ENCODE peak calls at places on chromosomes 16 and 17, in eight cellular contexts. R is NAMALWA; M is CD4-positive, CD25-positive, alpha-beta regulatory T cell; A is GM04503; W is AG08395; G is iPS-NIHi11; U is NCI-H1436; Z is left kidney. F is an unnamed sample.

GRCh38 chr16:86844691-86845090 is 266.3 kb downstream of the FOXL1 start:
- DNase-seq in W (no peak), R (no peak), G (no peak), A (no peak), U (no peak), Z (peak; percentile 75), M (no peak), F (no peak)

GRCh38 chr16:69078073-69078472 is 27.4 kb upstream of the HAS3 start:
- DNase-seq in U (no peak), M (no peak), R (no peak), G (peak; percentile 61), A (no peak), Z (no peak), W (no peak), F (no peak)

GRCh38 chr16:12067714-12068401 is 91.3 kb downstream of the SNX29 start:
- DNase-seq in A (peak; percentile 31), G (peak; percentile 84), U (peak; percentile 70), M (peak; percentile 66), Z (peak; percentile 89), R (peak; percentile 81), W (peak; percentile 86), F (peak; percentile 56)

GRCh38 chr16:49455991-49456745 is 82.6 kb downstream of the C16orf78 start:
- DNase-seq in G (no peak), R (no peak), Z (no peak), A (no peak), W (no peak), U (no peak), M (no peak), F (no peak)

GRCh38 chr17:81438024-81438664 is 42.9 kb downstream of the BAHCC1 start:
- DNase-seq in G (no peak), M (no peak), U (no peak), R (no peak), A (no peak), W (no peak), Z (no peak), F (no peak)

GRCh38 chr17:44584498-44584897 is 27.2 kb downstream of the FZD2 start:
- DNase-seq in Z (no peak), U (no peak), R (no peak), G (no peak), W (no peak), M (no peak), A (no peak), F (no peak)

GRCh38 chr16:57563487-57563750 is 21.0 kb downstream of the ADGRG5 start:
- DNase-seq in R (no peak), M (no peak), W (no peak), A (no peak), U (no peak), G (no peak), Z (no peak), F (no peak)

GRCh38 chr16:89171216-89172170 is at the start of gene CDH15:
- DNase-seq in W (peak; percentile 96), Z (peak; percentile 98), R (peak; percentile 97), M (peak; percentile 91), A (no peak), G (peak; percentile 97), U (peak; percentile 91), F (peak; percentile 84)

GRCh38 chr16:26963109-26963508 is 103.6 kb upstream of the C16orf82 start:
- DNase-seq in W (peak; percentile 29), G (peak; percentile 82), M (no peak), R (peak; percentile 37), U (no peak), A (no peak), Z (no peak), F (no peak)

GRCh38 chr17:40727447-40728231 is 24.1 kb upstream of the KRT24 start:
- DNase-seq in Z (peak; percentile 16), R (peak; percentile 50), G (no peak), W (peak; percentile 8), U (no peak), M (no peak), A (peak; percentile 2), F (peak; percentile 49)

GRCh38 chr16:14650629-14651028 is 17.9 kb downstream of the BFAR start:
- DNase-seq in A (no peak), W (no peak), M (no peak), U (no peak), R (no peak), G (no peak), Z (no peak), F (no peak)

GRCh38 chr17:57284984-57285646 is 28.8 kb downstream of the MSI2 start:
- DNase-seq in Z (peak; percentile 45), R (peak; percentile 79), G (peak; percentile 48), W (no peak), A (no peak), M (no peak), U (no peak), F (no peak)

GRCh38 chr17:43349142-43349541 is 49.7 kb upstream of the ARL4D start:
- DNase-seq in U (no peak), G (no peak), A (no peak), M (no peak), Z (no peak), R (no peak), W (no peak), F (no peak)

GRCh38 chr16:88507231-88507743 is 54.2 kb downstream of the ZFPM1 start:
- DNase-seq in U (no peak), Z (no peak), R (no peak), A (no peak), G (no peak), M (no peak), W (no peak), F (peak; percentile 30)

GRCh38 chr17:1124896-1125774 is 54.6 kb downstream of the ABR start:
- DNase-seq in Z (peak; percentile 46), W (no peak), R (no peak), U (no peak), G (no peak), A (no peak), M (no peak), F (no peak)

GRCh38 chr17:36468903-36469635 is 17.4 kb upstream of the ZNHIT3 start:
- DNase-seq in A (no peak), G (no peak), U (no peak), Z (peak; percentile 33), R (no peak), W (no peak), M (no peak), F (no peak)

GRCh38 chr17:6927290-6927844 is 68.5 kb upstream of the ALOX12 start:
- DNase-seq in G (no peak), Z (no peak), M (no peak), R (no peak), W (peak; percentile 43), U (no peak), A (peak; percentile 56), F (no peak)

GRCh38 chr17:8963665-8964258 is 1.7 kb downstream of the PIK3R5 start:
- DNase-seq in Z (peak; percentile 14), M (no peak), G (no peak), A (no peak), R (no peak), U (no peak), W (no peak), F (no peak)

GRCh38 chr17:14575349-14575966 is 274.6 kb downstream of the HS3ST3B1 start:
- DNase-seq in G (no peak), W (no peak), U (no peak), M (no peak), R (no peak), Z (peak; percentile 49), A (no peak), F (no peak)

GRCh38 chr16:64088838-64089237 is 1033.0 kb downstream of the CDH11 start:
- DNase-seq in G (no peak), W (no peak), M (no peak), Z (no peak), U (no peak), A (no peak), R (no peak), F (no peak)

GRCh38 chr16:35404273-35404672 is 1944.9 kb downstream of the TP53TG3F start:
- DNase-seq in G (no peak), M (no peak), Z (no peak), U (no peak), A (no peak), R (no peak), W (no peak), F (no peak)

F was measured in MG63.